ENCODE peak calls at places on chromosomes 1 and 21, in eight cellular contexts. A is WERI-Rb-1, C is hepatocyte, X is fibroblast of lung, D is brain microvascular endothelial cell, Z is right lobe of liver, I is HCT116, K is heart right ventricle. Y is an unnamed sample.

GRCh38 chr1:6603851-6604558 is 1.3 kb upstream of the KLHL21 start:
- DNase-seq in A (no peak), C (peak), X (peak), D (peak), Z (peak), I (no peak), K (peak), Y (peak)

GRCh38 chr1:207259391-207259790 is 62.1 kb upstream of the CD55 start:
- DNase-seq in A (no peak), C (no peak), X (peak), D (peak), Z (no peak), I (peak), K (no peak), Y (no peak)

GRCh38 chr1:23745515-23745914 is 2.2 kb downstream of the ELOA start:
- DNase-seq in A (no peak), C (peak), X (peak), D (no peak), Z (no peak), I (peak), K (no peak), Y (no peak)

GRCh38 chr1:161399257-161399998 is 31.8 kb upstream of the CFAP126 start:
- DNase-seq in A (peak), C (peak), X (peak), D (peak), Z (peak), I (peak), K (peak), Y (peak)

GRCh38 chr21:38824124-38824822 is 18.5 kb downstream of the ETS2 start:
- DNase-seq in A (no peak), C (no peak), X (peak), D (no peak), Z (peak), I (no peak), K (no peak), Y (no peak)

GRCh38 chr1:178371236-178371635 is 125.5 kb downstream of the CLEC20A start:
- DNase-seq in A (no peak), C (peak), X (peak), D (peak), Z (no peak), I (no peak), K (no peak), Y (no peak)

GRCh38 chr1:33420870-33421775 is 9.8 kb downstream of the PHC2 start:
- DNase-seq in A (no peak), C (no peak), X (peak), D (peak), Z (no peak), I (no peak), K (no peak), Y (no peak)

GRCh38 chr1:186531561-186532165 is 70.7 kb upstream of the PDC start:
- DNase-seq in A (no peak), C (no peak), X (peak), D (peak), Z (no peak), I (no peak), K (no peak), Y (no peak)

GRCh38 chr1:232142403-232143314 is 487.3 kb downstream of the SIPA1L2 start:
- DNase-seq in A (no peak), C (no peak), X (peak), D (peak), Z (no peak), I (no peak), K (no peak), Y (no peak)

GRCh38 chr1:76115186-76115585 is 40.6 kb downstream of the ST6GALNAC3 start:
- DNase-seq in A (no peak), C (no peak), X (no peak), D (no peak), Z (no peak), I (no peak), K (no peak), Y (no peak)

GRCh38 chr1:18578271-18578670 is 52.4 kb upstream of the PAX7 start:
- DNase-seq in A (no peak), C (no peak), X (no peak), D (no peak), Z (no peak), I (no peak), K (no peak), Y (no peak)

GRCh38 chr1:228370941-228371740 is 35.5 kb downstream of the TRIM11 start:
- DNase-seq in A (peak), C (no peak), X (no peak), D (no peak), Z (peak), I (no peak), K (peak), Y (peak)

GRCh38 chr21:14270631-14271030 is 54.7 kb downstream of the RBM11 start:
- DNase-seq in A (no peak), C (peak), X (no peak), D (no peak), Z (no peak), I (no peak), K (no peak), Y (no peak)

GRCh38 chr21:14271053-14271452 is 55.1 kb downstream of the RBM11 start:
- DNase-seq in A (no peak), C (peak), X (no peak), D (no peak), Z (no peak), I (no peak), K (no peak), Y (no peak)

GRCh38 chr21:14275806-14276205 is 59.8 kb downstream of the RBM11 start:
- DNase-seq in A (no peak), C (no peak), X (no peak), D (no peak), Z (no peak), I (no peak), K (no peak), Y (no peak)

GRCh38 chr21:14273736-14274538 is 58.0 kb downstream of the RBM11 start:
- DNase-seq in A (no peak), C (peak), X (no peak), D (no peak), Z (peak), I (no peak), K (peak), Y (no peak)
- H3K4me3 ChIP-seq in A (no peak), C (peak), X (no peak), D (no peak), Z (peak), I (no peak), K (peak), Y (no peak)

DNA sequence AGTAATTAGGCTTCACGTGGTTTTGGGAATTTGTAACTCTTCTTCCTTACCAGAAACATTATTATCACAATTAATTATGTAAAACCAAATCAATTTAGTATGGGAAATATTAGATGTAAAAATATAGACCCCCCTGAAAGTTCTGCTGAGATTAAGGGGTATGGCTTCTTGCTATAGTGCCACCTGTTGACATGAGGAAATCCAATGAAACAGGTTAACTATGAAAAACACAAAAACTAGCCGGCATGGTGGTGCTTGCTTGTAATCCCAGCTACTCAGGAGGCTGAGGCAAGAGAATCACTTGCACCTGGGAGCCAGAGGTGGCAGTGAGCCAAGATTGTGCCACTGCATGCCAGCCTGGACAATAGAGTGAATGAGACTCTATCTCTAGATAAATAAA is 49.2 kb downstream of the MAP3K21 start:
- DNase-seq in A (no peak), C (no peak), X (no peak), D (no peak), Z (no peak), I (no peak), K (no peak), Y (no peak)
- TF ChIP-seq CTCF in A (no peak), C (no peak), X (no peak), D (no peak), Z (no peak), I (no peak), K (no peak), Y (no peak)

GRCh38 chr1:192160186-192160585 is 1.9 kb downstream of the RGS18 start:
- DNase-seq in A (no peak), C (no peak), X (peak), D (no peak), Z (no peak), I (no peak), K (no peak), Y (no peak)

GRCh38 chr1:192158181-192158580 is at the start of gene RGS18:
- DNase-seq in A (no peak), C (no peak), X (no peak), D (no peak), Z (no peak), I (no peak), K (no peak), Y (no peak)

GRCh38 chr1:192159769-192160168 is 1.5 kb downstream of the RGS18 start:
- DNase-seq in A (no peak), C (no peak), X (no peak), D (no peak), Z (no peak), I (no peak), K (no peak), Y (no peak)

GRCh38 chr1:192157067-192157466 is 1.2 kb upstream of the RGS18 start:
- DNase-seq in A (no peak), C (no peak), X (no peak), D (no peak), Z (no peak), I (no peak), K (no peak), Y (no peak)

GRCh38 chr1:192159034-192159433 is 772 bp downstream of the RGS18 start:
- DNase-seq in A (no peak), C (no peak), X (no peak), D (no peak), Z (no peak), I (no peak), K (no peak), Y (no peak)
- H3K4me3 ChIP-seq in A (no peak), C (no peak), X (no peak), D (no peak), Z (no peak), I (no peak), K (peak), Y (no peak)

DNA sequence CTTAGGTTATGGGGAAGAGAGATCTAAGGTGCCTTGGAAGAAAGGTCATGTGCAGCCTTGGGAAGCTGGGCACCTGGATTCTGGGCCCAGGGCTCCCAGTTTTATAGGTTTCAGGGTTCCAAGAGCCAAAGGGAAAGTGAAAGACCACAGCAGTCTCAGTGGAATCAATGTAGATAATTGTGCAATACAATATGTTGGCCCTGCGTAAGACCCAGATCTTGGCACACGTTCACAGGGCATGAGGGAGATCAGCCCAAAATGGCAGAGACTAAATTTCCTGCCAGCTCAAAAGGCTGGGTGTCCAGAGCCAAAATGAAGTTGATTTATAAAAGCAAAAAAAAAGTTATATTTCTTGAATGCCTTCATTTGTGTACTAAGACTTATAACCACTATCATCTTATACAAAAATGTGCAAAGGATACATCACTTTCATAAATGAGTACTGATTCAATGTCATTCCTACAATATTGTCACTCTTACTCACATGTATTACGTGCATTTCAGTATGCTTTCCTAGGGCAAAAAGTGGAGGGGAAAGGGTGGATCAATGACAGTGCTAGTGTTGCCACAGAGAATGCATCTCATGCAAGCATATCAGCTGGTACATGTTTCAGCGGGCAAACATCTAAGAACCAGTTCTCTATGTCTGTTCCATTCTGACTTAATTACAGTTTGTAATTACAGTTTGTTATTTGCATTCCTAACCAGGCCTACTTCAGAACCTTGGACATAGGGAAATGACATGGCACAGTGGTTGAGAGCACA is 22.5 kb upstream of the NPL start:
- DNase-seq in A (no peak), C (no peak), X (no peak), D (no peak), Z (no peak), I (no peak), K (no peak), Y (no peak)
- TF ChIP-seq CTCF in A (no peak), C (no peak), X (no peak), D (no peak), Z (no peak), I (no peak), K (no peak), Y (no peak)

GRCh38 chr1:152034654-152035405 is 2.0 kb downstream of the S100A11 start:
- DNase-seq in A (peak), C (peak), X (peak), D (peak), Z (no peak), I (peak), K (peak), Y (peak)
- H3K4me3 ChIP-seq in A (no peak), C (peak), X (peak), D (peak), Z (peak), I (peak), K (peak), Y (peak)

DNA sequence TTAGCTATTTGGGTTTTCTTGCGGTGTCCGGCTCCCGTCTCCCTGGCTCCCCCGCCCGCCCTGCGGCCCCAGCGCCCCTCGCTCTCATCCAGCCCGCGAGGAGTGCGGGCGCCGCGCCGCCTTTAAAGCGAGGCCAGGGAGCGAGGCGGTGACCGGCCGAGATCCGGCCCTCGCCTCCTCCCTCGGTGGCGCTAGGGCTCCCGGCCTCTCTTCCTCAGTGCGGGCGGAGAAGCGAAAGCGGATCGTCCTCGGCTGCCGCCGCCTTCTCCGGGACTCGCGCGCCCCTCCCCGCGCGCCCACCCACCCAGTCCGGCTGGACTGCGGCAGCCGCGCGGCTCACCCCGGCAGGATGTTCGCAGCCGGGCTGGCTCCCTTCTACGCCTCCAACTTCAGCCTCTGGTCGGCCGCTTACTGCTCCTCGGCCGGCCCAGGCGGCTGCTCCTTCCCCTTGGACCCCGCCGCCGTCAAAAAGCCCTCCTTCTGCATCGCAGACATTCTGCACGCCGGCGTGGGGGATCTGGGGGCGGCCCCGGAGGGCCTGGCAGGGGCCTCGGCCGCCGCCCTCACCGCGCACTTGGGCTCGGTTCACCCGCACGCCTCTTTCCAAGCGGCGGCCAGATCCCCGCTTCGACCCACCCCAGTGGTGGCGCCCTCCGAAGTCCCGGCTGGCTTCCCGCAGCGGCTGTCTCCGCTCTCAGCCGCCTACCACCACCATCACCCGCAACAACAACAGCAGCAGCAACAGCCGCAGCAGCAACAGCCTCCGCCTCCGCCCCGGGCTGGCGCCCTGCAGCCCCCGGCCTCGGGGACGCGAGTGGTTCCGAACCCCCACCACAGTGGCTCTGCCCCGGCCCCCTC is 495 bp downstream of the HLX start:
- DNase-seq in A (peak), C (peak), X (peak), D (no peak), Z (peak), I (no peak), K (peak), Y (no peak)
- TF ChIP-seq CTCF in A (peak), C (peak), X (peak), D (peak), Z (no peak), I (no peak), K (no peak), Y (no peak)

GRCh38 chr1:150001415-150001814 is 9.1 kb downstream of the OTUD7B start:
- DNase-seq in A (no peak), C (no peak), X (peak), D (no peak), Z (no peak), I (no peak), K (no peak), Y (no peak)

GRCh38 chr1:149995927-149996326 is 14.6 kb downstream of the OTUD7B start:
- DNase-seq in A (no peak), C (no peak), X (peak), D (peak), Z (no peak), I (no peak), K (no peak), Y (no peak)

GRCh38 chr1:149993764-149994163 is 16.8 kb downstream of the OTUD7B start:
- DNase-seq in A (no peak), C (no peak), X (no peak), D (no peak), Z (no peak), I (no peak), K (no peak), Y (no peak)

GRCh38 chr1:150002217-150002616 is 8.3 kb downstream of the OTUD7B start:
- DNase-seq in A (no peak), C (no peak), X (peak), D (no peak), Z (no peak), I (no peak), K (no peak), Y (no peak)

GRCh38 chr1:149997585-149998262 is 12.8 kb downstream of the OTUD7B start:
- DNase-seq in A (no peak), C (no peak), X (no peak), D (no peak), Z (no peak), I (no peak), K (no peak), Y (no peak)
- H3K4me3 ChIP-seq in A (no peak), C (no peak), X (no peak), D (no peak), Z (no peak), I (no peak), K (no peak), Y (no peak)